ENCODE peak calls at places on chromosomes 11 and 22, in five cellular contexts. One of them, this sample, is unnamed. For H4K20me1, the result is how much of the 10 kb centered on the place peaks cover.

GRCh38 chr22:47816121-47816915 is 1053.9 kb downstream of the TBC1D22A start:
- DNase-seq in astrocyte: no peak
- DNase-seq in IMR-90: no peak
- DNase-seq in neural progenitor cell: no peak
- DNase-seq in hepatocyte: no peak
- DNase-seq in this sample: no peak

GRCh38 chr22:39318507-39319283 is 728 bp downstream of the RPL3 start:
- DNase-seq in IMR-90: no peak
- DNase-seq in neural progenitor cell: peak
- DNase-seq in astrocyte: no peak
- DNase-seq in hepatocyte: peak
- DNase-seq in this sample: no peak

GRCh38 chr22:30453731-30454510 is 17.9 kb downstream of the SEC14L3 start:
- DNase-seq in IMR-90: no peak
- DNase-seq in astrocyte: no peak
- DNase-seq in neural progenitor cell: peak
- DNase-seq in hepatocyte: no peak
- DNase-seq in this sample: no peak

GRCh38 chr22:49547751-49548239 is 279.9 kb downstream of the BRD1 start:
- DNase-seq in astrocyte: no peak
- DNase-seq in hepatocyte: no peak
- DNase-seq in IMR-90: no peak
- DNase-seq in neural progenitor cell: no peak
- DNase-seq in this sample: no peak

GRCh38 chr11:75603791-75604736 is 42.0 kb downstream of the SERPINH1 start:
- DNase-seq in astrocyte: peak
- DNase-seq in hepatocyte: no peak
- DNase-seq in neural progenitor cell: no peak
- DNase-seq in IMR-90: peak
- DNase-seq in this sample: peak

GRCh38 chr11:61766353-61766841 is 14.0 kb downstream of the MYRF start:
- DNase-seq in neural progenitor cell: no peak
- DNase-seq in hepatocyte: no peak
- DNase-seq in IMR-90: peak
- DNase-seq in astrocyte: peak
- DNase-seq in this sample: no peak

GRCh38 chr11:63901660-63902059 is 15.3 kb downstream of the RCOR2 start:
- DNase-seq in IMR-90: peak
- DNase-seq in neural progenitor cell: no peak
- DNase-seq in hepatocyte: no peak
- DNase-seq in astrocyte: no peak
- DNase-seq in this sample: no peak

GRCh38 chr22:44325718-44326548 is 13.2 kb upstream of the SHISAL1 start:
- DNase-seq in hepatocyte: no peak
- DNase-seq in neural progenitor cell: peak
- DNase-seq in astrocyte: peak
- DNase-seq in IMR-90: peak
- DNase-seq in this sample: peak

GRCh38 chr22:38924197-38924952 is 33.0 kb upstream of the APOBEC3A start:
- DNase-seq in hepatocyte: peak
- DNase-seq in astrocyte: peak
- DNase-seq in neural progenitor cell: no peak
- DNase-seq in IMR-90: peak
- DNase-seq in this sample: peak

GRCh38 chr11:44698228-44698923 is 28.4 kb upstream of the TSPAN18 start:
- DNase-seq in astrocyte: no peak
- DNase-seq in neural progenitor cell: no peak
- DNase-seq in hepatocyte: no peak
- DNase-seq in IMR-90: no peak
- DNase-seq in this sample: no peak

GRCh38 chr11:120932305-120932905 is 91.5 kb upstream of the TBCEL start:
- DNase-seq in neural progenitor cell: peak
- DNase-seq in IMR-90: no peak
- DNase-seq in astrocyte: no peak
- DNase-seq in hepatocyte: no peak
- DNase-seq in this sample: no peak

GRCh38 chr11:5232150-5232549 is 2.1 kb downstream of the HBD start:
- DNase-seq in neural progenitor cell: no peak
- DNase-seq in hepatocyte: no peak
- DNase-seq in IMR-90: no peak
- DNase-seq in astrocyte: no peak
- DNase-seq in this sample: no peak

GRCh38 chr11:93216511-93217121 is 18.8 kb upstream of the SLC36A4 start:
- DNase-seq in hepatocyte: no peak
- DNase-seq in neural progenitor cell: no peak
- DNase-seq in IMR-90: no peak
- DNase-seq in astrocyte: no peak
- DNase-seq in this sample: no peak

GRCh38 chr11:70569173-70569890 is 171.0 kb downstream of the CTTN start:
- DNase-seq in astrocyte: no peak
- DNase-seq in hepatocyte: no peak
- DNase-seq in neural progenitor cell: no peak
- DNase-seq in IMR-90: no peak
- DNase-seq in this sample: no peak

GRCh38 chr22:45692549-45692948 is 20.9 kb downstream of the ATXN10 start:
- DNase-seq in hepatocyte: no peak
- DNase-seq in astrocyte: peak
- DNase-seq in neural progenitor cell: no peak
- DNase-seq in IMR-90: peak
- DNase-seq in this sample: peak

GRCh38 chr11:42770444-42771065 is 541.2 kb upstream of the API5 start:
- DNase-seq in astrocyte: no peak
- DNase-seq in neural progenitor cell: peak
- DNase-seq in IMR-90: no peak
- DNase-seq in hepatocyte: peak
- DNase-seq in this sample: peak

GRCh38 chr11:36744375-36745168 is 146.5 kb upstream of the RAG2 start:
- DNase-seq in IMR-90: peak
- DNase-seq in hepatocyte: peak
- DNase-seq in astrocyte: peak
- DNase-seq in neural progenitor cell: peak
- DNase-seq in this sample: peak

GRCh38 chr11:39741066-39741465 is 1718.4 kb downstream of the LRRC4C start:
- DNase-seq in hepatocyte: peak
- DNase-seq in astrocyte: peak
- DNase-seq in neural progenitor cell: no peak
- DNase-seq in IMR-90: no peak
- DNase-seq in this sample: no peak

GRCh38 chr11:9095421-9095820 is 4.0 kb upstream of the SCUBE2 start:
- DNase-seq in hepatocyte: no peak
- DNase-seq in IMR-90: no peak
- DNase-seq in astrocyte: no peak
- DNase-seq in neural progenitor cell: no peak
- DNase-seq in this sample: no peak

GRCh38 chr22:20115691-20116375 is at the start of gene RANBP1:
- DNase-seq in hepatocyte: no peak
- DNase-seq in astrocyte: no peak
- DNase-seq in IMR-90: no peak
- DNase-seq in neural progenitor cell: peak
- DNase-seq in this sample: no peak

GRCh38 chr22:35631597-35631996 is 14.5 kb upstream of the MB start:
- DNase-seq in IMR-90: no peak
- DNase-seq in astrocyte: no peak
- DNase-seq in hepatocyte: peak
- DNase-seq in neural progenitor cell: no peak
- DNase-seq in this sample: peak

GRCh38 chr11:134513585-134514120 is 101.6 kb upstream of the B3GAT1 start:
- DNase-seq in neural progenitor cell: no peak
- DNase-seq in IMR-90: no peak
- DNase-seq in astrocyte: no peak
- DNase-seq in hepatocyte: no peak
- DNase-seq in this sample: no peak

GRCh38 chr11:103903005-103903404 is 133.4 kb upstream of the DDI1 start:
- DNase-seq in hepatocyte: no peak
- DNase-seq in neural progenitor cell: no peak
- DNase-seq in IMR-90: no peak
- DNase-seq in astrocyte: no peak
- DNase-seq in this sample: no peak

GRCh38 chr11:128837627-128838026 is 29.5 kb downstream of the KCNJ1 start:
- DNase-seq in IMR-90: no peak
- DNase-seq in astrocyte: no peak
- DNase-seq in neural progenitor cell: no peak
- DNase-seq in hepatocyte: no peak
- DNase-seq in this sample: peak

GRCh38 chr22:39972656-39973055 is 12.5 kb downstream of the TMA7B start:
- DNase-seq in hepatocyte: no peak
- DNase-seq in astrocyte: no peak
- DNase-seq in neural progenitor cell: no peak
- DNase-seq in IMR-90: no peak
- DNase-seq in this sample: no peak

GRCh38 chr22:21590809-21591641 is 23.5 kb downstream of the UBE2L3 start:
- DNase-seq in IMR-90: no peak
- DNase-seq in astrocyte: no peak
- DNase-seq in neural progenitor cell: no peak
- DNase-seq in hepatocyte: no peak
- DNase-seq in this sample: no peak

GRCh38 chr22:21594865-21595452 is 27.4 kb downstream of the UBE2L3 start:
- DNase-seq in astrocyte: no peak
- DNase-seq in IMR-90: no peak
- DNase-seq in neural progenitor cell: no peak
- DNase-seq in hepatocyte: no peak
- DNase-seq in this sample: no peak

GRCh38 chr22:21591695-21592094 is 24.2 kb downstream of the UBE2L3 start:
- DNase-seq in astrocyte: no peak
- DNase-seq in IMR-90: no peak
- DNase-seq in hepatocyte: no peak
- DNase-seq in neural progenitor cell: no peak
- DNase-seq in this sample: no peak

GRCh38 chr22:21593406-21594232 is 26.1 kb downstream of the UBE2L3 start:
- DNase-seq in astrocyte: no peak
- DNase-seq in neural progenitor cell: peak
- DNase-seq in hepatocyte: no peak
- DNase-seq in IMR-90: no peak
- DNase-seq in this sample: no peak

DNA sequence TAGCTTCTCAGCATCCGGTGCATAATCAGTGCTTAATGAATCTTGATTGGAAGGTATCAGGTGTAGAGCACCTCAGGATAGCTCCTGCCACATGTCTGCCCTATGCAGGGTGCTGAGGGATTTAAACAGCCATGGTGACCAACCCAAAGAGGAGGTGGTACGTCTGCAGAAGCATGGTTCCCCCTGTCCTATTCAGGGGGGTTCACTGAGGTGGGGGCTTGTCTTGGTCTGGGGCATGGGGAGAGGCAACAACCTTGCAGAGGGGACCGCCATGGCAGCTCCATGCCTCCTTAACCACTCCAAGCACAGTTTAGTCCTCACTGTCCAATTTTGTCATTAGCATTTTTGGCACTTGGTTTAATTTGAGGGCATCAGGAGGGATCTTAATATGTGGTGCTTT is 24.9 kb downstream of the UBE2L3 start:
- DNase-seq in IMR-90: no peak
- DNase-seq in astrocyte: no peak
- DNase-seq in neural progenitor cell: no peak
- DNase-seq in hepatocyte: no peak
- DNase-seq in this sample: no peak
- H4K20me1 ChIP-seq in IMR-90: half or more
- H4K20me1 ChIP-seq in astrocyte: half or more
- H4K20me1 ChIP-seq in neural progenitor cell: half or more
- H4K20me1 ChIP-seq in hepatocyte: half or more
- H4K20me1 ChIP-seq in this sample: under half

GRCh38 chr11:27660171-27660570 is 40.1 kb downstream of the BDNF start:
- DNase-seq in hepatocyte: no peak
- DNase-seq in IMR-90: no peak
- DNase-seq in astrocyte: no peak
- DNase-seq in neural progenitor cell: no peak
- DNase-seq in this sample: no peak
- H4K20me1 ChIP-seq in hepatocyte: under half
- H4K20me1 ChIP-seq in IMR-90: half or more
- H4K20me1 ChIP-seq in astrocyte: half or more
- H4K20me1 ChIP-seq in neural progenitor cell: under half
- H4K20me1 ChIP-seq in this sample: under half

GRCh38 chr11:66282468-66283455 is 4.8 kb downstream of the CNIH2 start:
- DNase-seq in IMR-90: peak
- DNase-seq in hepatocyte: peak
- DNase-seq in astrocyte: peak
- DNase-seq in neural progenitor cell: peak
- DNase-seq in this sample: peak

GRCh38 chr11:66279092-66279797 is 1.3 kb downstream of the CNIH2 start:
- DNase-seq in astrocyte: no peak
- DNase-seq in IMR-90: no peak
- DNase-seq in neural progenitor cell: no peak
- DNase-seq in hepatocyte: no peak
- DNase-seq in this sample: no peak

GRCh38 chr11:66281776-66282467 is 3.9 kb downstream of the CNIH2 start:
- DNase-seq in IMR-90: no peak
- DNase-seq in astrocyte: no peak
- DNase-seq in hepatocyte: no peak
- DNase-seq in neural progenitor cell: no peak
- DNase-seq in this sample: no peak

GRCh38 chr11:66280428-66280827 is 2.5 kb downstream of the CNIH2 start:
- DNase-seq in IMR-90: no peak
- DNase-seq in neural progenitor cell: peak
- DNase-seq in hepatocyte: no peak
- DNase-seq in astrocyte: no peak
- DNase-seq in this sample: no peak

DNA sequence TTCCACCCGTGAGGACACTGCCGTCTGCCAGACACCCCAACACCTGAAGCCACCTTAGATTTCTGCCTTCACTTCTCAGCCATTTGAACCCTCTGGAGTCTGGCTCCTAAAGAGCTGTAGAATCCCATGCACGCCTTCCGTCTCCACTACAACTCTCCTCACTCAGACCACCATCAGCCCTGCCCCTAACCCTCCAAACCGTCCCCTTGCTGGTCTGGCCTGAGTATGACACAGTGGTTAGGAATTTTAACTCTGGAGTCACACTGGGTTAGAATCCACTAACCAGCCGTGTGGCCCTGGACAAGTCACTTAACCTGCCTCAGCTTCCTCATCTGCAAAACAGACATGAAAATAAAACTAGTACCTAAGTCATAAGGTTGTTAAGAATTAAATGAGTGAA is 3.0 kb downstream of the CNIH2 start:
- DNase-seq in IMR-90: no peak
- DNase-seq in hepatocyte: no peak
- DNase-seq in astrocyte: no peak
- DNase-seq in neural progenitor cell: no peak
- DNase-seq in this sample: no peak
- H4K20me1 ChIP-seq in IMR-90: under half
- H4K20me1 ChIP-seq in hepatocyte: under half
- H4K20me1 ChIP-seq in astrocyte: half or more
- H4K20me1 ChIP-seq in neural progenitor cell: half or more
- H4K20me1 ChIP-seq in this sample: under half

GRCh38 chr11:45855308-45855707 is 8.0 kb downstream of the CRY2 start:
- DNase-seq in neural progenitor cell: no peak
- DNase-seq in hepatocyte: no peak
- DNase-seq in astrocyte: no peak
- DNase-seq in IMR-90: no peak
- DNase-seq in this sample: no peak

GRCh38 chr11:45852712-45853101 is 5.4 kb downstream of the CRY2 start:
- DNase-seq in astrocyte: no peak
- DNase-seq in neural progenitor cell: no peak
- DNase-seq in hepatocyte: no peak
- DNase-seq in IMR-90: no peak
- DNase-seq in this sample: no peak

GRCh38 chr11:45856044-45856468 is 8.8 kb downstream of the CRY2 start:
- DNase-seq in astrocyte: peak
- DNase-seq in hepatocyte: no peak
- DNase-seq in IMR-90: peak
- DNase-seq in neural progenitor cell: no peak
- DNase-seq in this sample: no peak

GRCh38 chr11:45852018-45852711 is 4.9 kb downstream of the CRY2 start:
- DNase-seq in IMR-90: no peak
- DNase-seq in astrocyte: no peak
- DNase-seq in hepatocyte: no peak
- DNase-seq in neural progenitor cell: no peak
- DNase-seq in this sample: no peak

GRCh38 chr11:45853616-45854219 is 6.4 kb downstream of the CRY2 start:
- DNase-seq in hepatocyte: no peak
- DNase-seq in neural progenitor cell: no peak
- DNase-seq in astrocyte: no peak
- DNase-seq in IMR-90: no peak
- DNase-seq in this sample: no peak
- H4K20me1 ChIP-seq in hepatocyte: half or more
- H4K20me1 ChIP-seq in neural progenitor cell: half or more
- H4K20me1 ChIP-seq in astrocyte: half or more
- H4K20me1 ChIP-seq in IMR-90: under half
- H4K20me1 ChIP-seq in this sample: under half

This sample was measured in endothelial cell of umbilical vein.